ENCODE peak calls at places on chromosomes 6 and 20, in five cellular contexts. One of them, this sample, is unnamed.

GRCh38 chr6:141587482-141588266 is 545.1 kb upstream of the GJE1 start:
- DNase-seq in GM06990: no peak
- DNase-seq in hepatocyte: no peak
- DNase-seq in lung: no peak
- DNase-seq in HCT116: no peak
- DNase-seq in this sample: no peak

GRCh38 chr6:169844946-169845345 is 93.5 kb downstream of the ERMARD start:
- DNase-seq in GM06990: no peak
- DNase-seq in hepatocyte: no peak
- DNase-seq in lung: no peak
- DNase-seq in HCT116: no peak
- DNase-seq in this sample: no peak

GRCh38 chr6:11632795-11633511 is 95.4 kb downstream of the TMEM170B start:
- DNase-seq in GM06990: no peak
- DNase-seq in hepatocyte: peak; percentile 16
- DNase-seq in lung: no peak
- DNase-seq in HCT116: no peak
- DNase-seq in this sample: no peak

GRCh38 chr6:53281518-53282215 is 67.1 kb downstream of the ELOVL5 start:
- DNase-seq in GM06990: no peak
- DNase-seq in hepatocyte: no peak
- DNase-seq in lung: no peak
- DNase-seq in HCT116: no peak
- DNase-seq in this sample: no peak

GRCh38 chr20:64116541-64117423 is 9.4 kb upstream of the NPBWR2 start:
- DNase-seq in GM06990: no peak
- DNase-seq in hepatocyte: no peak
- DNase-seq in lung: no peak
- DNase-seq in HCT116: no peak
- DNase-seq in this sample: no peak

GRCh38 chr20:3777726-3778629 is 3.3 kb downstream of the SPEF1 start:
- DNase-seq in GM06990: no peak
- DNase-seq in hepatocyte: peak; percentile 69
- DNase-seq in lung: peak; percentile 67
- DNase-seq in HCT116: no peak
- DNase-seq in this sample: peak; percentile 64

GRCh38 chr6:12343440-12344162 is 53.4 kb downstream of the EDN1 start:
- DNase-seq in GM06990: no peak
- DNase-seq in hepatocyte: peak; percentile 69
- DNase-seq in lung: no peak
- DNase-seq in HCT116: no peak
- DNase-seq in this sample: no peak

GRCh38 chr6:154122195-154122925 is 83.3 kb downstream of the OPRM1 start:
- DNase-seq in GM06990: no peak
- DNase-seq in hepatocyte: no peak
- DNase-seq in lung: no peak
- DNase-seq in HCT116: no peak
- DNase-seq in this sample: no peak

GRCh38 chr6:79076160-79076559 is 1.9 kb downstream of the PHIP start:
- DNase-seq in GM06990: no peak
- DNase-seq in hepatocyte: no peak
- DNase-seq in lung: no peak
- DNase-seq in HCT116: no peak
- DNase-seq in this sample: no peak

GRCh38 chr6:13303668-13304017 is 24.7 kb downstream of the TBC1D7 start:
- DNase-seq in GM06990: peak; percentile 50
- DNase-seq in hepatocyte: peak; percentile 50
- DNase-seq in lung: peak; percentile 71
- DNase-seq in HCT116: no peak
- DNase-seq in this sample: no peak

GRCh38 chr20:35006531-35006971 is 50.9 kb downstream of the MYH7B start:
- DNase-seq in GM06990: no peak
- DNase-seq in hepatocyte: no peak
- DNase-seq in lung: no peak
- DNase-seq in HCT116: no peak
- DNase-seq in this sample: no peak

GRCh38 chr6:126628125-126628524 is 288.2 kb downstream of the CENPW start:
- DNase-seq in GM06990: no peak
- DNase-seq in hepatocyte: no peak
- DNase-seq in lung: no peak
- DNase-seq in HCT116: peak; percentile 4
- DNase-seq in this sample: no peak

GRCh38 chr6:85865665-85866372 is 223.1 kb upstream of the SYNCRIP start:
- DNase-seq in GM06990: no peak
- DNase-seq in hepatocyte: peak; percentile 56
- DNase-seq in lung: no peak
- DNase-seq in HCT116: peak; percentile 3
- DNase-seq in this sample: no peak

GRCh38 chr6:23414204-23414501 is 711.9 kb upstream of the NRSN1 start:
- DNase-seq in GM06990: peak; percentile 57
- DNase-seq in hepatocyte: peak; percentile 53
- DNase-seq in lung: no peak
- DNase-seq in HCT116: no peak
- DNase-seq in this sample: no peak

GRCh38 chr6:158417760-158418098 is 105.5 kb downstream of the TULP4 start:
- DNase-seq in GM06990: no peak
- DNase-seq in hepatocyte: no peak
- DNase-seq in lung: no peak
- DNase-seq in HCT116: no peak
- DNase-seq in this sample: no peak

GRCh38 chr20:52722926-52723325 is 249.2 kb upstream of the TSHZ2 start:
- DNase-seq in GM06990: no peak
- DNase-seq in hepatocyte: no peak
- DNase-seq in lung: no peak
- DNase-seq in HCT116: no peak
- DNase-seq in this sample: no peak

GRCh38 chr6:15462717-15463525 is 199.9 kb downstream of the DTNBP1 start:
- DNase-seq in GM06990: no peak
- DNase-seq in hepatocyte: no peak
- DNase-seq in lung: no peak
- DNase-seq in HCT116: no peak
- DNase-seq in this sample: no peak

GRCh38 chr6:155495011-155495768 is 39.6 kb upstream of the NOX3 start:
- DNase-seq in GM06990: no peak
- DNase-seq in hepatocyte: peak; percentile 59
- DNase-seq in lung: peak; percentile 45
- DNase-seq in HCT116: no peak
- DNase-seq in this sample: no peak

GRCh38 chr6:109793793-109794192 is 102.7 kb downstream of the FIG4 start:
- DNase-seq in GM06990: no peak
- DNase-seq in hepatocyte: peak; percentile 78
- DNase-seq in lung: peak; percentile 29
- DNase-seq in HCT116: peak; percentile 83
- DNase-seq in this sample: no peak

GRCh38 chr6:130620338-130620781 is 206.8 kb upstream of the SMLR1 start:
- DNase-seq in GM06990: peak; percentile 30
- DNase-seq in hepatocyte: no peak
- DNase-seq in lung: no peak
- DNase-seq in HCT116: no peak
- DNase-seq in this sample: no peak

GRCh38 chr6:36545767-36546663 is 1.3 kb downstream of the STK38 start:
- DNase-seq in GM06990: no peak
- DNase-seq in hepatocyte: peak; percentile 33
- DNase-seq in lung: no peak
- DNase-seq in HCT116: no peak
- DNase-seq in this sample: no peak

GRCh38 chr20:22797103-22797502 is 212.7 kb upstream of the FOXA2 start:
- DNase-seq in GM06990: no peak
- DNase-seq in hepatocyte: no peak
- DNase-seq in lung: no peak
- DNase-seq in HCT116: no peak
- DNase-seq in this sample: no peak

GRCh38 chr6:119210596-119210995 is 132.1 kb upstream of the FAM184A start:
- DNase-seq in GM06990: no peak
- DNase-seq in hepatocyte: no peak
- DNase-seq in lung: no peak
- DNase-seq in HCT116: no peak
- DNase-seq in this sample: no peak

GRCh38 chr20:64146301-64146935 is 17.8 kb upstream of the MYT1 start:
- DNase-seq in GM06990: no peak
- DNase-seq in hepatocyte: no peak
- DNase-seq in lung: no peak
- DNase-seq in HCT116: no peak
- DNase-seq in this sample: no peak

GRCh38 chr6:96789871-96790270 is 47.4 kb downstream of the GPR63 start:
- DNase-seq in GM06990: no peak
- DNase-seq in hepatocyte: no peak
- DNase-seq in lung: no peak
- DNase-seq in HCT116: no peak
- DNase-seq in this sample: no peak

GRCh38 chr6:96787846-96788580 is 49.3 kb downstream of the GPR63 start:
- DNase-seq in GM06990: no peak
- DNase-seq in hepatocyte: no peak
- DNase-seq in lung: no peak
- DNase-seq in HCT116: no peak
- DNase-seq in this sample: no peak

GRCh38 chr6:96794980-96795379 is 42.3 kb downstream of the GPR63 start:
- DNase-seq in GM06990: no peak
- DNase-seq in hepatocyte: no peak
- DNase-seq in lung: no peak
- DNase-seq in HCT116: no peak
- DNase-seq in this sample: no peak

GRCh38 chr6:96795481-96795880 is 41.8 kb downstream of the GPR63 start:
- DNase-seq in GM06990: no peak
- DNase-seq in hepatocyte: no peak
- DNase-seq in lung: no peak
- DNase-seq in HCT116: no peak
- DNase-seq in this sample: no peak

DNA sequence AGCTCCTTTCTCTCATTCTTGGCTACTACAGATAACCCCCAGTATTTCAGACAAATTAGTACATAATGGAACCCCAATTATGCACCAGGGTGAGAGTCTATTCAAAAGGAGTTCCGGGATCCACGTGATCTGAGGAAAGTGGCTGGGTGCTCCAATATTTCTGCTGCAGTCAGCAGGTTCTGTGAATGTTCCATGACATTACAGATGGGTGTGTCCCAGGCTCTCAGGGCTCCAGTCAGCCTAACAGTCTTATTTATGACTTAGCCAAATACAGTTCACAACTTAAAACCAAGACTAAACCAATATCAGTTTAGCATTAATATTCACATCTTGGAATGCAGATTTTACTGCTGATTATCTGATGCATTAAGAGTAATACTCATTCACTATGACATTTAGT is 44.5 kb downstream of the GPR63 start:
- DNase-seq in GM06990: no peak
- DNase-seq in hepatocyte: peak; percentile 30
- DNase-seq in lung: no peak
- DNase-seq in HCT116: no peak
- DNase-seq in this sample: no peak
- TF ChIP-seq CTCF in GM06990: no peak
- TF ChIP-seq CTCF in hepatocyte: no peak
- TF ChIP-seq CTCF in lung: no peak
- TF ChIP-seq CTCF in HCT116: no peak
- TF ChIP-seq CTCF in this sample: no peak

GRCh38 chr20:41218466-41218865 is 81.1 kb downstream of the PLCG1 start:
- DNase-seq in GM06990: no peak
- DNase-seq in hepatocyte: no peak
- DNase-seq in lung: no peak
- DNase-seq in HCT116: no peak
- DNase-seq in this sample: no peak
- TF ChIP-seq CTCF in GM06990: no peak
- TF ChIP-seq CTCF in hepatocyte: no peak
- TF ChIP-seq CTCF in lung: no peak
- TF ChIP-seq CTCF in HCT116: no peak
- TF ChIP-seq CTCF in this sample: no peak

DNA sequence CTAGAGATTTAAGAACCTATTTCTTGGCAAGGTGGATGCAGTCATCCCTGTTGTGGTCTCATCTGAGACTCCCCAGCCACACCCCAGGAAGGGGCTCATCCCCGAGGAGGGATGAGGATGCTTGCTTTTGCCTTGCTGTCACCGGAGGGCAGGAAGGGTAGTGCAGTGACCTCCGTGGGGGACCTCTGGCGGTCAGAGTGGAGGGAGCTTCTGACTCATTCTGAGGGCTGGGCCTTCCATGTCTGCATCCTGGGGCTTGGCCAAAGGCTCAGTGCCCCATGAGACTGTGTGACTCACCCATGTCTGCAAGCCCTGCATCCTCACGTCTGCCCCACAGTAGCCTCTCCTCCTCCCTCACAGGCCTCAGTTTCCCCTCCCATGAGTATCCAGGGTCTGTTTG is 38.7 kb downstream of the UQCC2 start:
- DNase-seq in GM06990: no peak
- DNase-seq in hepatocyte: peak; percentile 87
- DNase-seq in lung: peak; percentile 72
- DNase-seq in HCT116: no peak
- DNase-seq in this sample: no peak
- TF ChIP-seq CTCF in GM06990: peak; percentile 55
- TF ChIP-seq CTCF in hepatocyte: peak; percentile 34
- TF ChIP-seq CTCF in lung: no peak
- TF ChIP-seq CTCF in HCT116: no peak
- TF ChIP-seq CTCF in this sample: no peak

GRCh38 chr6:33492093-33492492 is 37.7 kb downstream of the ZBTB9 start:
- DNase-seq in GM06990: no peak
- DNase-seq in hepatocyte: no peak
- DNase-seq in lung: no peak
- DNase-seq in HCT116: no peak
- DNase-seq in this sample: no peak
- TF ChIP-seq CTCF in GM06990: peak; percentile 13
- TF ChIP-seq CTCF in hepatocyte: no peak
- TF ChIP-seq CTCF in lung: no peak
- TF ChIP-seq CTCF in HCT116: peak; percentile 25
- TF ChIP-seq CTCF in this sample: no peak

DNA sequence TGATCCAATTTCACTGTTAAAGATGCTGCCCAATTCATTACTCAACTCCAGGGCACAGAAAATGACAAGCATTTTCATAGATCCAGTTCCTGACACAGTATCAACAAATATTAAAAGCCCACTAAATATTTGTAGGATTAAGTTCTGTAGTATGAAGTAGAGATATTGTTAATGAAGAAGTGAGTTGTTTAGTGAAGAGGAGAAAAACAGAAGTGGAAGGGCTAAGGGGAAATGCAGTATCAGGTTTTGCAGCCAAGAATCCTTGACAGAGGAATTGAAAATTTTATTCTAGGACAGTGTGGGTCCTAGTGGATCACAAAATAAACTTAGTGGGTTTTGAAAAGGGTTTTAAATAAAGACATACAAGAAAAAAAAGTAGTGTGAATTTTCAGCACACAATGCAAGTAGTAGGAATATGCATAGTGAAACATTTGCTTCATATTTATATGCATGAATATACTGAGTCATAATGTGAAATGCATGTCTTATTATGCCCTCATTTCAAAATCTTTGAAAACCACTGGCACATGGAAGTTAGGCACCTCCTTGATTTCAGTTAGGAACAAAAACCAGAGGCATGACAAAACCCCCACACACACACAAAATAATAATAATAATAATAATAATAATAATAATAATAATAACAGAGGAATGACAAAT is 338.6 kb downstream of the KHDRBS2 start:
- DNase-seq in GM06990: no peak
- DNase-seq in hepatocyte: no peak
- DNase-seq in lung: no peak
- DNase-seq in HCT116: no peak
- DNase-seq in this sample: no peak
- TF ChIP-seq CTCF in GM06990: no peak
- TF ChIP-seq CTCF in hepatocyte: no peak
- TF ChIP-seq CTCF in lung: no peak
- TF ChIP-seq CTCF in HCT116: no peak
- TF ChIP-seq CTCF in this sample: no peak